ENCODE peak calls at places on chromosome 6, in ten cellular contexts. E, Q, R, U, L, H, D, K, I and G are unnamed samples.

GRCh38 chr6:142301421-142302391 is at the start of gene ADGRG6:
- DNase-seq in E (peak), Q (no peak), R (peak), U (peak), L (no peak), H (peak), D (no peak), K (no peak), I (no peak), G (no peak)

GRCh38 chr6:20746805-20747204 is 212.5 kb downstream of the CDKAL1 start:
- DNase-seq in E (no peak), Q (no peak), R (no peak), U (no peak), L (no peak), H (no peak), D (no peak), K (no peak), I (no peak), G (no peak)

GRCh38 chr6:102798631-102799030 is 1405.1 kb downstream of the GRIK2 start:
- DNase-seq in E (no peak), Q (no peak), R (no peak), U (no peak), L (no peak), H (no peak), D (no peak), K (peak), I (no peak), G (no peak)

GRCh38 chr6:16683524-16684194 is 77.6 kb downstream of the ATXN1 start:
- DNase-seq in E (peak), Q (no peak), R (no peak), U (peak), L (peak), H (no peak), D (peak), K (no peak), I (no peak), G (no peak)

GRCh38 chr6:155388546-155388945 is 67.1 kb downstream of the NOX3 start:
- DNase-seq in E (no peak), Q (no peak), R (no peak), U (no peak), L (no peak), H (no peak), D (no peak), K (no peak), I (no peak), G (no peak)

GRCh38 chr6:156804402-156804801 is 27.2 kb downstream of the ARID1B start:
- DNase-seq in E (no peak), Q (no peak), R (no peak), U (no peak), L (no peak), H (no peak), D (no peak), K (no peak), I (no peak), G (no peak)

GRCh38 chr6:6201200-6201599 is 119.3 kb downstream of the F13A1 start:
- DNase-seq in E (no peak), Q (no peak), R (no peak), U (no peak), L (no peak), H (no peak), D (no peak), K (no peak), I (no peak), G (no peak)

GRCh38 chr6:144652292-144652891 is 367.3 kb downstream of the UTRN start:
- DNase-seq in E (no peak), Q (no peak), R (no peak), U (no peak), L (no peak), H (no peak), D (no peak), K (no peak), I (no peak), G (no peak)